ENCODE peak calls at places on chromosomes 12 and 14, in five cellular contexts. X is type B pancreatic cell, P is activated B cell treated with CpG ODN at 0.5 μM for 24 hours, C is foreskin keratinocyte, I is fibroblast of lung. M is an unnamed sample.

GRCh38 chr12:38919191-38919590 is 13.8 kb upstream of the CPNE8 start:
- DNase-seq in X (no peak), P (no peak), C (no peak), I (peak), M (no peak)

GRCh38 chr12:130557876-130558770 is 158.0 kb downstream of the RIMBP2 start:
- DNase-seq in X (no peak), P (no peak), C (no peak), I (no peak), M (no peak)

GRCh38 chr12:59382678-59383425 is 213.0 kb upstream of the SLC16A7 start:
- DNase-seq in X (no peak), P (no peak), C (no peak), I (no peak), M (no peak)

GRCh38 chr12:120970310-120970709 is 8.0 kb upstream of the HNF1A start:
- DNase-seq in X (no peak), P (no peak), C (no peak), I (no peak), M (no peak)

GRCh38 chr14:42277840-42278239 is 671.2 kb downstream of the LRFN5 start:
- DNase-seq in X (no peak), P (no peak), C (no peak), I (no peak), M (no peak)

GRCh38 chr12:111322336-111323250 is 46.3 kb downstream of the PHETA1 start:
- DNase-seq in X (no peak), P (no peak), C (no peak), I (peak), M (no peak)

GRCh38 chr12:130186631-130187269 is 24.5 kb downstream of the FZD10 start:
- DNase-seq in X (no peak), P (no peak), C (peak), I (peak), M (no peak)

GRCh38 chr12:50032516-50033316 is 7.4 kb upstream of the RACGAP1 start:
- DNase-seq in X (no peak), P (no peak), C (no peak), I (no peak), M (no peak)

GRCh38 chr12:52951640-52952039 is 2.7 kb downstream of the KRT18 start:
- DNase-seq in X (no peak), P (no peak), C (no peak), I (no peak), M (no peak)

GRCh38 chr14:76050797-76051392 is 65.3 kb downstream of the IFT43 start:
- DNase-seq in X (no peak), P (no peak), C (peak), I (peak), M (no peak)

GRCh38 chr14:69270795-69271708 is 11.1 kb downstream of the GALNT16 start:
- DNase-seq in X (no peak), P (no peak), C (no peak), I (peak), M (no peak)

GRCh38 chr14:80658155-80658554 is 283.4 kb downstream of the CEP128 start:
- DNase-seq in X (no peak), P (no peak), C (no peak), I (no peak), M (no peak)

GRCh38 chr14:89270439-89271227 is 146.4 kb downstream of the FOXN3 start:
- DNase-seq in X (no peak), P (peak), C (no peak), I (no peak), M (no peak)

GRCh38 chr12:109428038-109428629 is 49.0 kb downstream of the KCTD10 start:
- DNase-seq in X (peak), P (peak), C (no peak), I (peak), M (peak)

GRCh38 chr12:50604640-50604920 is 99.8 kb downstream of the DIP2B start:
- DNase-seq in X (no peak), P (no peak), C (no peak), I (no peak), M (no peak)

GRCh38 chr12:109760031-109760929 is 46.7 kb downstream of the FAM222A start:
- DNase-seq in X (peak), P (peak), C (no peak), I (no peak), M (peak)

GRCh38 chr12:31220633-31221565 is 105.1 kb downstream of the SINHCAF start:
- DNase-seq in X (no peak), P (no peak), C (no peak), I (peak), M (no peak)

GRCh38 chr14:73249108-73249507 is 11.8 kb downstream of the PAPLN start:
- DNase-seq in X (no peak), P (no peak), C (no peak), I (no peak), M (no peak)

GRCh38 chr12:131830335-131831020 is 2.3 kb downstream of the MMP17 start:
- DNase-seq in X (no peak), P (peak), C (no peak), I (peak), M (peak)

GRCh38 chr12:97535582-97535981 is 73.0 kb downstream of the RMST start:
- DNase-seq in X (no peak), P (no peak), C (peak), I (peak), M (no peak)

GRCh38 chr12:51827925-51828818 is 20.3 kb downstream of the FIGNL2 start:
- DNase-seq in X (no peak), P (no peak), C (peak), I (peak), M (no peak)

GRCh38 chr12:87596134-87596533 is 433.1 kb downstream of the C12orf50 start:
- DNase-seq in X (no peak), P (no peak), C (no peak), I (no peak), M (no peak)

GRCh38 chr12:125015680-125016310 is 22.4 kb downstream of the BRI3BP start:
- DNase-seq in X (no peak), P (no peak), C (no peak), I (peak), M (no peak)

GRCh38 chr14:92655372-92655771 is 93.1 kb downstream of the LGMN start:
- DNase-seq in X (no peak), P (no peak), C (no peak), I (no peak), M (peak)

GRCh38 chr14:92657457-92658142 is 90.8 kb downstream of the LGMN start:
- DNase-seq in X (no peak), P (no peak), C (no peak), I (no peak), M (peak)

GRCh38 chr14:92655802-92656201 is 92.6 kb downstream of the LGMN start:
- DNase-seq in X (no peak), P (no peak), C (no peak), I (no peak), M (no peak)

GRCh38 chr14:92658160-92658559 is 90.3 kb downstream of the LGMN start:
- DNase-seq in X (no peak), P (no peak), C (no peak), I (no peak), M (no peak)

GRCh38 chr14:92656306-92656705 is 92.1 kb downstream of the LGMN start:
- DNase-seq in X (no peak), P (no peak), C (no peak), I (no peak), M (no peak)
- TF ChIP-seq CTCF in X (no peak), P (no peak), C (peak), I (peak), M (peak)

GRCh38 chr14:57869530-57870088 is 3.7 kb upstream of the SLC35F4 start:
- DNase-seq in X (no peak), P (no peak), C (no peak), I (no peak), M (no peak)

GRCh38 chr14:57875296-57875695 is 9.4 kb upstream of the SLC35F4 start:
- DNase-seq in X (no peak), P (no peak), C (no peak), I (no peak), M (no peak)

GRCh38 chr14:57875985-57876384 is 10.1 kb upstream of the SLC35F4 start:
- DNase-seq in X (no peak), P (no peak), C (no peak), I (no peak), M (no peak)

GRCh38 chr14:57870686-57871457 is 5.0 kb upstream of the SLC35F4 start:
- DNase-seq in X (no peak), P (no peak), C (no peak), I (no peak), M (no peak)

GRCh38 chr14:57871487-57872080 is 5.7 kb upstream of the SLC35F4 start:
- DNase-seq in X (no peak), P (no peak), C (peak), I (peak), M (no peak)
- TF ChIP-seq CTCF in X (peak), P (no peak), C (peak), I (peak), M (peak)

GRCh38 chr14:91438845-91439244 is 21.2 kb upstream of the CCDC88C start:
- DNase-seq in X (no peak), P (no peak), C (no peak), I (no peak), M (no peak)

GRCh38 chr14:91444335-91445020 is 26.9 kb upstream of the CCDC88C start:
- DNase-seq in X (no peak), P (no peak), C (no peak), I (no peak), M (no peak)

GRCh38 chr14:91439345-91439744 is 21.7 kb upstream of the CCDC88C start:
- DNase-seq in X (no peak), P (no peak), C (no peak), I (no peak), M (no peak)
- TF ChIP-seq CTCF in X (peak), P (no peak), C (no peak), I (no peak), M (no peak)

GRCh38 chr12:116430911-116431565 is 128.1 kb upstream of the MAP1LC3B2 start:
- DNase-seq in X (no peak), P (no peak), C (no peak), I (no peak), M (no peak)

GRCh38 chr12:116427200-116427932 is 131.8 kb upstream of the MAP1LC3B2 start:
- DNase-seq in X (no peak), P (no peak), C (no peak), I (peak), M (no peak)

GRCh38 chr12:116425256-116426193 is 133.7 kb upstream of the MAP1LC3B2 start:
- DNase-seq in X (no peak), P (no peak), C (no peak), I (no peak), M (no peak)

GRCh38 chr12:116423053-116423452 is 136.1 kb upstream of the MAP1LC3B2 start:
- DNase-seq in X (no peak), P (no peak), C (no peak), I (peak), M (no peak)

GRCh38 chr12:116426391-116427136 is 132.6 kb upstream of the MAP1LC3B2 start:
- DNase-seq in X (peak), P (no peak), C (peak), I (peak), M (no peak)
- TF ChIP-seq CTCF in X (peak), P (no peak), C (peak), I (peak), M (no peak)